ENCODE peak calls at places on chromosomes 5 and 9, in four cellular contexts. A is substantia nigra, B is BJ, N is neuronal stem cell. K is an unnamed sample.

GRCh38 chr9:34379334-34380033 is 2.8 kb upstream of the MYORG start:
- DNase-seq in N (peak; percentile 87), B (no peak), A (peak; percentile 62), K (peak; percentile 92)

GRCh38 chr5:36357391-36357790 is 55.7 kb upstream of the RANBP3L start:
- DNase-seq in A (no peak), B (no peak), N (no peak), K (no peak)

GRCh38 chr9:126844085-126844484 is 16.4 kb upstream of the ZBTB34 start:
- DNase-seq in N (no peak), A (no peak), B (peak; percentile 38), K (no peak)

GRCh38 chr9:99823392-99824377 is 2.0 kb downstream of the NR4A3 start:
- DNase-seq in A (no peak), B (no peak), N (peak; percentile 38), K (peak; percentile 43)

GRCh38 chr5:61397238-61397637 is 65.2 kb downstream of the ZSWIM6 start:
- DNase-seq in N (no peak), A (no peak), B (no peak), K (no peak)

GRCh38 chr9:132055756-132056155 is 23.9 kb downstream of the MED27 start:
- DNase-seq in A (no peak), N (no peak), B (no peak), K (no peak)

GRCh38 chr5:40486437-40487270 is 193.1 kb upstream of the PTGER4 start:
- DNase-seq in B (no peak), N (no peak), A (no peak), K (no peak)

GRCh38 chr9:4430492-4431261 is 59.6 kb upstream of the SLC1A1 start:
- DNase-seq in A (no peak), N (no peak), B (no peak), K (no peak)

GRCh38 chr5:173287086-173287485 is 41.1 kb downstream of the STC2 start:
- DNase-seq in B (no peak), A (no peak), N (no peak), K (no peak)

GRCh38 chr5:83434929-83435328 is 36.6 kb upstream of the VCAN start:
- DNase-seq in B (no peak), A (no peak), N (no peak), K (no peak)

GRCh38 chr9:137982132-137982666 is 104.6 kb downstream of the CACNA1B start:
- DNase-seq in B (no peak), N (no peak), A (no peak), K (no peak)

GRCh38 chr9:22214021-22214420 is 204.9 kb upstream of the CDKN2B start:
- DNase-seq in N (no peak), A (no peak), B (no peak), K (no peak)

GRCh38 chr9:77257275-77257674 is 79.9 kb downstream of the VPS13A start:
- DNase-seq in N (no peak), A (no peak), B (no peak), K (no peak)

GRCh38 chr5:125295405-125295872 is 549.0 kb upstream of the ZNF608 start:
- DNase-seq in N (no peak), A (no peak), B (no peak), K (no peak)

GRCh38 chr9:89501311-89501898 is 3.5 kb upstream of the SEMA4D start:
- DNase-seq in A (no peak), B (no peak), N (no peak), K (no peak)

GRCh38 chr5:104361932-104362331 is 799.3 kb upstream of the NUDT12 start:
- DNase-seq in B (no peak), N (no peak), A (no peak), K (no peak)

GRCh38 chr5:40474250-40474649 is 205.5 kb upstream of the PTGER4 start:
- DNase-seq in N (no peak), B (no peak), A (no peak), K (no peak)

GRCh38 chr9:126860757-126861466 is 473 bp downstream of the ZBTB34 start:
- DNase-seq in N (no peak), A (no peak), B (no peak), K (peak; percentile 41)

GRCh38 chr5:72878854-72879253 is 62.4 kb downstream of the TNPO1 start:
- DNase-seq in N (no peak), B (no peak), A (no peak), K (no peak)

GRCh38 chr9:95993342-95993741 is 117.9 kb downstream of the ERCC6L2 start:
- DNase-seq in N (no peak), A (no peak), B (no peak), K (no peak)

GRCh38 chr5:78975035-78975434 is 10.1 kb downstream of the ARSB start:
- DNase-seq in B (no peak), A (no peak), N (no peak), K (no peak)

GRCh38 chr9:33817327-33818166 is 587 bp downstream of the UBE2R2 start:
- DNase-seq in A (peak; percentile 61), N (peak; percentile 70), B (no peak), K (peak; percentile 62)

GRCh38 chr5:135835766-135836165 is 1.3 kb downstream of the SLC25A48 start:
- DNase-seq in B (no peak), N (no peak), A (no peak), K (no peak)

GRCh38 chr9:91039835-91040140 is 238.2 kb downstream of the SYK start:
- DNase-seq in N (no peak), B (no peak), A (no peak), K (no peak)